ENCODE peak calls at places on chromosome 20, in eight cellular contexts. G, F, O, Y, E, C, Q and N are unnamed samples.

GRCh38 chr20:51946581-51946980 is 144.3 kb upstream of the SALL4 start:
- DNase-seq in G (no peak), F (no peak), O (no peak), Y (no peak), E (no peak), C (no peak), Q (no peak), N (no peak)

GRCh38 chr20:58147628-58148370 is 80.7 kb downstream of the ANKRD60 start:
- DNase-seq in G (no peak), F (no peak), O (no peak), Y (no peak), E (no peak), C (no peak), Q (no peak), N (no peak)

GRCh38 chr20:50354690-50355592 is 155.2 kb upstream of the PTPN1 start:
- DNase-seq in G (no peak), F (no peak), O (no peak), Y (no peak), E (no peak), C (no peak), Q (no peak), N (no peak)

GRCh38 chr20:63520939-63521601 is 505 bp downstream of the PPDPF start:
- DNase-seq in G (peak), F (peak), O (peak), Y (peak), E (peak), C (peak), Q (peak), N (peak)

GRCh38 chr20:44532981-44533331 is 11.1 kb upstream of the SERINC3 start:
- DNase-seq in G (no peak), F (no peak), O (no peak), Y (no peak), E (no peak), C (no peak), Q (no peak), N (no peak)

GRCh38 chr20:49323622-49324238 is 45.9 kb upstream of the ZNFX1 start:
- DNase-seq in G (no peak), F (no peak), O (peak), Y (peak), E (peak), C (no peak), Q (peak), N (peak)

GRCh38 chr20:54469952-54470351 is 5.4 kb upstream of the DOK5 start:
- DNase-seq in G (no peak), F (no peak), O (no peak), Y (no peak), E (no peak), C (no peak), Q (no peak), N (no peak)

GRCh38 chr20:18628330-18628941 is 40.6 kb downstream of the DTD1 start:
- DNase-seq in G (no peak), F (peak), O (peak), Y (no peak), E (peak), C (no peak), Q (no peak), N (no peak)

GRCh38 chr20:34250005-34250404 is 8.8 kb downstream of the ASIP start:
- DNase-seq in G (no peak), F (no peak), O (no peak), Y (no peak), E (no peak), C (no peak), Q (no peak), N (no peak)

GRCh38 chr20:58719971-58720371 is 27.4 kb downstream of the NPEPL1 start:
- DNase-seq in G (no peak), F (no peak), O (no peak), Y (no peak), E (no peak), C (no peak), Q (no peak), N (no peak)

GRCh38 chr20:20014659-20015058 is 2.5 kb upstream of the NAA20 start:
- DNase-seq in G (no peak), F (no peak), O (no peak), Y (peak), E (peak), C (no peak), Q (no peak), N (no peak)

GRCh38 chr20:18739785-18740184 is 73.8 kb upstream of the SCP2D1 start:
- DNase-seq in G (no peak), F (no peak), O (no peak), Y (no peak), E (no peak), C (no peak), Q (no peak), N (no peak)

GRCh38 chr20:49452011-49452482 is 30.4 kb downstream of the KCNB1 start:
- DNase-seq in G (peak), F (no peak), O (no peak), Y (peak), E (no peak), C (no peak), Q (no peak), N (peak)

GRCh38 chr20:45115386-45115774 is 406 bp upstream of the WFDC5 start:
- DNase-seq in G (no peak), F (no peak), O (no peak), Y (no peak), E (no peak), C (no peak), Q (no peak), N (no peak)

GRCh38 chr20:34369265-34369664 is 6.2 kb downstream of the ITCH start:
- DNase-seq in G (no peak), F (no peak), O (no peak), Y (no peak), E (no peak), C (no peak), Q (peak), N (no peak)

GRCh38 chr20:2879148-2879547 is 5.9 kb downstream of the PTPRA start:
- DNase-seq in G (no peak), F (no peak), O (peak), Y (no peak), E (no peak), C (no peak), Q (no peak), N (no peak)

GRCh38 chr20:38727602-38728236 is 3.4 kb downstream of the SLC32A1 start:
- DNase-seq in G (no peak), F (no peak), O (no peak), Y (no peak), E (peak), C (no peak), Q (no peak), N (no peak)

GRCh38 chr20:44776977-44777376 is 31.3 kb downstream of the KCNK15 start:
- DNase-seq in G (no peak), F (no peak), O (peak), Y (no peak), E (no peak), C (no peak), Q (no peak), N (peak)

GRCh38 chr20:3775457-3775856 is 5.8 kb downstream of the SPEF1 start:
- DNase-seq in G (no peak), F (no peak), O (no peak), Y (no peak), E (no peak), C (no peak), Q (no peak), N (no peak)

GRCh38 chr20:4217349-4217761 is 202.0 kb upstream of the RNF24 start:
- DNase-seq in G (no peak), F (no peak), O (no peak), Y (no peak), E (no peak), C (no peak), Q (no peak), N (no peak)

GRCh38 chr20:14723614-14724013 is 386.2 kb upstream of the FLRT3 start:
- DNase-seq in G (no peak), F (no peak), O (no peak), Y (no peak), E (no peak), C (no peak), Q (no peak), N (no peak)

GRCh38 chr20:2946988-2947961 is 74.0 kb downstream of the PTPRA start:
- DNase-seq in G (no peak), F (no peak), O (no peak), Y (no peak), E (no peak), C (no peak), Q (no peak), N (no peak)

GRCh38 chr20:24991897-24992419 is 593 bp downstream of the APMAP start:
- DNase-seq in G (no peak), F (peak), O (no peak), Y (no peak), E (no peak), C (no peak), Q (no peak), N (peak)

GRCh38 chr20:64131406-64131805 is 24.0 kb upstream of the NPBWR2 start:
- DNase-seq in G (no peak), F (no peak), O (no peak), Y (peak), E (no peak), C (no peak), Q (no peak), N (peak)

GRCh38 chr20:59027746-59028320 is 4.3 kb downstream of the ATP5F1E start:
- DNase-seq in G (no peak), F (no peak), O (no peak), Y (no peak), E (no peak), C (no peak), Q (no peak), N (no peak)

GRCh38 chr20:32247957-32248497 is 29.4 kb upstream of the KIF3B start:
- DNase-seq in G (no peak), F (no peak), O (no peak), Y (no peak), E (no peak), C (no peak), Q (no peak), N (no peak)

GRCh38 chr20:49701313-49701731 is 12.4 kb downstream of the B4GALT5 start:
- DNase-seq in G (no peak), F (peak), O (peak), Y (no peak), E (peak), C (no peak), Q (no peak), N (peak)